ENCODE peak calls at places on chromosomes 16 and 17, in eight cellular contexts. A, R, C, N, Q, J, T and K are unnamed samples.
A peak's percentile ranks its signal among the peaks of the same experiment; 100 is the strongest.

GRCh38 chr16:30562021-30562420 is 3.8 kb upstream of the ZNF764 start:
- DNase-seq in A (no peak), J (no peak), Q (no peak), T (no peak), R (peak; percentile 71), N (no peak), C (no peak), K (no peak)

GRCh38 chr16:14244344-14245010 is 173.4 kb downstream of the MRTFB start:
- DNase-seq in A (no peak), R (no peak), J (no peak), C (no peak), N (no peak), Q (no peak), T (no peak), K (no peak)

GRCh38 chr17:75105269-75106080 is 4.3 kb upstream of the ARMC7 start:
- DNase-seq in N (no peak), Q (no peak), C (peak; percentile 90), J (peak; percentile 85), T (no peak), A (no peak), R (peak; percentile 77), K (no peak)

GRCh38 chr17:70405492-70406220 is 236.3 kb downstream of the KCNJ2 start:
- DNase-seq in C (peak; percentile 71), J (no peak), Q (no peak), R (no peak), N (no peak), T (peak; percentile 53), A (no peak), K (no peak)

GRCh38 chr17:36482611-36483504 is 3.6 kb upstream of the ZNHIT3 start:
- DNase-seq in N (peak; percentile 85), R (peak; percentile 87), J (peak; percentile 91), A (peak; percentile 93), C (peak; percentile 94), Q (peak; percentile 65), T (peak; percentile 70), K (peak; percentile 95)

GRCh38 chr17:63282455-63282854 is 163.7 kb downstream of the CYB561 start:
- DNase-seq in Q (no peak), A (no peak), N (no peak), R (no peak), C (no peak), T (no peak), J (no peak), K (no peak)

GRCh38 chr17:9557356-9557755 is 18.3 kb downstream of the STX8 start:
- DNase-seq in T (no peak), J (no peak), A (no peak), Q (no peak), C (no peak), R (no peak), N (no peak), K (no peak)

GRCh38 chr16:5333991-5334390 is 236.4 kb upstream of the EEF2KMT start:
- DNase-seq in R (no peak), T (no peak), J (no peak), Q (no peak), C (no peak), N (no peak), A (no peak), K (no peak)

GRCh38 chr17:72430611-72431432 is 310.0 kb downstream of the SOX9 start:
- DNase-seq in A (no peak), N (no peak), T (no peak), C (no peak), R (peak; percentile 77), Q (no peak), J (no peak), K (no peak)

GRCh38 chr17:67982034-67982640 is 14.1 kb downstream of the C17orf58 start:
- DNase-seq in C (no peak), A (no peak), N (no peak), Q (no peak), T (no peak), R (no peak), J (no peak), K (no peak)

GRCh38 chr16:17518441-17518840 is 47.7 kb upstream of the XYLT1 start:
- DNase-seq in J (no peak), R (no peak), A (no peak), C (no peak), T (no peak), N (no peak), Q (no peak), K (no peak)

GRCh38 chr16:56682703-56683397 is 580 bp downstream of the MT1X start:
- DNase-seq in R (peak; percentile 20), C (no peak), T (no peak), A (peak; percentile 66), Q (no peak), J (no peak), N (peak; percentile 26), K (no peak)

GRCh38 chr17:16286009-16286946 is 67.0 kb downstream of the CENPV start:
- DNase-seq in R (peak; percentile 92), N (peak; percentile 88), A (peak; percentile 93), Q (peak; percentile 87), C (peak; percentile 99), J (peak; percentile 86), T (peak; percentile 73), K (peak; percentile 93)

DNA sequence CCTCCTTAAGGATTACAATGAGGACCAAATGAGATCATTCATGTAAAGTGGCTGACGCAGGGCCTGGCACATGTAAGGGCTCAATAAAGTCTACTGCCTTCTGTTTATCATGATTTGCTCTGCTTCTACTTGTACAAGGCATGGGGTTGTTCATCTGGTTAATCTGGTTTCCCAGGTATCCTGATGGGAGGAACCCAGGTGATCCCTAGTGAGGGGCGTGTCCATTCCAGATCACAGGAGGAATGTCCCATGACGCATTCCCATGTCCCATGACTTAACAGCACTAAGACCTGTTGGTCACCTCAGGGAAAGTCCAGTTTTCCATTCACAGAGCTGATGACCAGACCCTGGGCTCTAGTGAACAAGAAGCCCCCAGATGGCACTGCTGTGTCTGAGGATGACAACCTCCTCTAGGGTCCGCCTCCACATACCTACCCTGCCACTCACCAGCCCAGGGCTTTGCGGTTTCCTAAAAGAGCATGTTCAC is 11.5 kb upstream of the TPPP3 start:
- DNase-seq in T (no peak), N (no peak), A (no peak), C (no peak), J (peak; percentile 88), R (peak; percentile 87), Q (no peak), K (no peak)
- TF ChIP-seq POLR2A in T (no peak), N (no peak), A (no peak), C (no peak), J (no peak), R (no peak), Q (no peak), K (no peak)

GRCh38 chr17:55409030-55409800 is 12.4 kb downstream of the MMD start:
- DNase-seq in C (no peak), Q (no peak), J (no peak), T (no peak), R (no peak), A (no peak), N (no peak), K (no peak)

GRCh38 chr17:55407641-55408566 is 13.7 kb downstream of the MMD start:
- DNase-seq in J (no peak), A (no peak), N (no peak), T (no peak), Q (no peak), R (no peak), C (no peak), K (no peak)

GRCh38 chr17:55413825-55414489 is 7.7 kb downstream of the MMD start:
- DNase-seq in N (no peak), R (no peak), Q (no peak), T (no peak), A (no peak), J (no peak), C (no peak), K (no peak)

GRCh38 chr17:55411463-55411855 is 10.2 kb downstream of the MMD start:
- DNase-seq in R (no peak), N (no peak), A (no peak), Q (no peak), T (no peak), J (no peak), C (no peak), K (no peak)

GRCh38 chr17:55410722-55411462 is 10.7 kb downstream of the MMD start:
- DNase-seq in T (no peak), Q (no peak), C (no peak), A (no peak), N (no peak), R (no peak), J (no peak), K (no peak)
- H3K27ac ChIP-seq in T (no peak overlapping the region), Q (no peak overlapping the region), C (no peak overlapping the region), A (peak overlapping the region; percentile 25), N (no peak overlapping the region), R (no peak overlapping the region), J (no peak overlapping the region), K (no peak overlapping the region)

GRCh38 chr16:68786685-68787418 is 49.8 kb downstream of the CDH1 start:
- DNase-seq in R (peak; percentile 19), T (no peak), Q (no peak), A (peak; percentile 88), C (no peak), J (no peak), N (peak; percentile 22), K (no peak)
- TF ChIP-seq POLR2A in R (no peak), T (no peak), Q (no peak), A (no peak), C (no peak), J (no peak), N (no peak), K (no peak)

DNA sequence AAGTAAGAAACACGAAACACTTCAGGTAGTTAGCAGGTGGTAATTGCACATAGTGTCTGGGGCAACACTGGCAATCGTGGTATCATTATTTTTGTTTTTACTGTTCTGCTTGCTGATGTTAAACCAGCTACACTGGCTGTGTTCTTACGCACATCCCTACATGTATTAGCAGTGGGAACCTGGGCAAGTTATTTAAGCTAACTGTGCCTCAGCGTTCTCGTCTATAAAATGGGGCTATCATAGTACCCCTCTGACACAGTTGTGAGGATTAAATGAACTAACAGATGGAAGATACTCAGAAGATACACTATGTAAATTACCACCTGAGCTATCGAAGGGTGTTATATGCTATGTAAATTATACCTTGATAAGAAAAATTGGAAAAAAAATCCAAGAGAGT is 117.4 kb downstream of the SNX29 start:
- DNase-seq in N (no peak), A (no peak), R (no peak), J (no peak), Q (no peak), T (no peak), C (no peak), K (no peak)
- H3K27ac ChIP-seq in N (no peak overlapping the region), A (no peak overlapping the region), R (no peak overlapping the region), J (no peak overlapping the region), Q (no peak overlapping the region), T (no peak overlapping the region), C (no peak overlapping the region), K (no peak overlapping the region)